ENCODE peak calls at places on chromosomes 2 and 18, in six cellular contexts. One of them, this sample, is unnamed.

GRCh38 chr2:120605231-120605935 is 130.3 kb upstream of the GLI2 start:
- DNase-seq in NCI-H345: no peak
- DNase-seq in GM10248: no peak
- DNase-seq in myocyte: no peak
- DNase-seq in EH: no peak
- DNase-seq in fibroblast of pulmonary artery: no peak
- DNase-seq in this sample: no peak

GRCh38 chr18:3321133-3321812 is 59.3 kb downstream of the MYL12B start:
- DNase-seq in GM10248: no peak
- DNase-seq in fibroblast of pulmonary artery: peak
- DNase-seq in EH: peak
- DNase-seq in myocyte: peak
- DNase-seq in NCI-H345: no peak
- DNase-seq in this sample: peak

GRCh38 chr18:39462436-39462835 is 1896.8 kb upstream of the CELF4 start:
- DNase-seq in fibroblast of pulmonary artery: peak
- DNase-seq in myocyte: no peak
- DNase-seq in GM10248: no peak
- DNase-seq in NCI-H345: no peak
- DNase-seq in EH: peak
- DNase-seq in this sample: no peak

GRCh38 chr2:222399038-222399783 is 25.1 kb upstream of the SGPP2 start:
- DNase-seq in EH: no peak
- DNase-seq in GM10248: no peak
- DNase-seq in fibroblast of pulmonary artery: no peak
- DNase-seq in myocyte: peak
- DNase-seq in NCI-H345: peak
- DNase-seq in this sample: peak

GRCh38 chr2:126886201-126886905 is 12.3 kb upstream of the TEX51 start:
- DNase-seq in myocyte: peak
- DNase-seq in NCI-H345: no peak
- DNase-seq in EH: peak
- DNase-seq in GM10248: peak
- DNase-seq in fibroblast of pulmonary artery: peak
- DNase-seq in this sample: no peak

GRCh38 chr2:182827182-182827879 is 39.1 kb downstream of the FRZB start:
- DNase-seq in GM10248: no peak
- DNase-seq in fibroblast of pulmonary artery: no peak
- DNase-seq in NCI-H345: no peak
- DNase-seq in EH: peak
- DNase-seq in myocyte: no peak
- DNase-seq in this sample: no peak

GRCh38 chr18:3450358-3451107 is 561 bp downstream of the TGIF1 start:
- DNase-seq in NCI-H345: peak
- DNase-seq in GM10248: peak
- DNase-seq in fibroblast of pulmonary artery: peak
- DNase-seq in EH: peak
- DNase-seq in myocyte: peak
- DNase-seq in this sample: peak

GRCh38 chr2:22450831-22451230 is 934.1 kb upstream of the KLHL29 start:
- DNase-seq in GM10248: no peak
- DNase-seq in myocyte: no peak
- DNase-seq in EH: no peak
- DNase-seq in NCI-H345: peak
- DNase-seq in fibroblast of pulmonary artery: no peak
- DNase-seq in this sample: peak

GRCh38 chr2:167874812-167875211 is 372.6 kb downstream of the STK39 start:
- DNase-seq in GM10248: no peak
- DNase-seq in NCI-H345: no peak
- DNase-seq in fibroblast of pulmonary artery: no peak
- DNase-seq in EH: no peak
- DNase-seq in myocyte: no peak
- DNase-seq in this sample: no peak

GRCh38 chr18:37238271-37238670 is 327.3 kb downstream of the CELF4 start:
- DNase-seq in EH: no peak
- DNase-seq in myocyte: no peak
- DNase-seq in GM10248: no peak
- DNase-seq in fibroblast of pulmonary artery: no peak
- DNase-seq in NCI-H345: peak
- DNase-seq in this sample: no peak

GRCh38 chr2:222688912-222689311 is 17.5 kb downstream of the MOGAT1 start:
- DNase-seq in fibroblast of pulmonary artery: peak
- DNase-seq in EH: peak
- DNase-seq in myocyte: no peak
- DNase-seq in NCI-H345: no peak
- DNase-seq in GM10248: no peak
- DNase-seq in this sample: no peak

GRCh38 chr18:22977847-22978701 is 44.9 kb downstream of the RBBP8 start:
- DNase-seq in EH: peak
- DNase-seq in GM10248: no peak
- DNase-seq in fibroblast of pulmonary artery: peak
- DNase-seq in NCI-H345: no peak
- DNase-seq in myocyte: peak
- DNase-seq in this sample: no peak

GRCh38 chr2:207103132-207103531 is 62.6 kb downstream of the KLF7 start:
- DNase-seq in fibroblast of pulmonary artery: no peak
- DNase-seq in GM10248: no peak
- DNase-seq in NCI-H345: no peak
- DNase-seq in EH: no peak
- DNase-seq in myocyte: no peak
- DNase-seq in this sample: no peak

GRCh38 chr2:236366406-236366805 is 102.2 kb upstream of the ASB18 start:
- DNase-seq in NCI-H345: no peak
- DNase-seq in myocyte: peak
- DNase-seq in EH: no peak
- DNase-seq in GM10248: no peak
- DNase-seq in fibroblast of pulmonary artery: no peak
- DNase-seq in this sample: peak

GRCh38 chr18:76821875-76822509 is 365 bp upstream of the ZNF236 start:
- DNase-seq in NCI-H345: peak
- DNase-seq in GM10248: peak
- DNase-seq in EH: peak
- DNase-seq in fibroblast of pulmonary artery: peak
- DNase-seq in myocyte: peak
- DNase-seq in this sample: peak

This sample was measured in SJCRH30.